ENCODE peak calls at places on chromosomes 4 and X, in six cellular contexts. W is K562, N is HCT116, O is HepG2, R is SK-N-SH, S is GM12878. Y is an unnamed sample.

GRCh38 chr4:7649741-7650531 is 215.2 kb upstream of the PSAPL1 start:
- DNase-seq in S (peak; percentile 9), R (no peak), N (peak; percentile 7), O (no peak), W (peak; percentile 23), Y (no peak)

GRCh38 chrX:100649550-100650356 is 5.8 kb downstream of the SRPX2 start:
- DNase-seq in S (no peak), O (peak; percentile 90), R (no peak), N (no peak), W (no peak), Y (peak; percentile 66)

GRCh38 chr4:53905935-53906377 is 158.4 kb downstream of the CHIC2 start:
- DNase-seq in O (peak; percentile 36), N (no peak), R (peak; percentile 41), S (peak; percentile 7), W (no peak), Y (no peak)

GRCh38 chr4:152640058-152640921 is 39.5 kb downstream of the TMEM154 start:
- DNase-seq in N (no peak), S (no peak), O (no peak), W (peak; percentile 12), R (peak; percentile 42), Y (no peak)

GRCh38 chr4:150164055-150164454 is 85.8 kb downstream of the DCLK2 start:
- DNase-seq in O (no peak), R (peak; percentile 35), S (no peak), N (no peak), W (no peak), Y (no peak)

GRCh38 chrX:101682723-101683122 is 23.1 kb upstream of the ARMCX2 start:
- DNase-seq in R (no peak), N (no peak), S (no peak), W (no peak), O (no peak), Y (no peak)

GRCh38 chr4:147924604-147925412 is 192.9 kb downstream of the ARHGAP10 start:
- DNase-seq in O (peak; percentile 5), R (peak; percentile 66), W (no peak), S (no peak), N (no peak), Y (no peak)

GRCh38 chrX:141214216-141214615 is 28.1 kb downstream of the SPANXC start:
- DNase-seq in W (no peak), O (no peak), N (no peak), R (no peak), S (no peak), Y (no peak)

GRCh38 chr4:81617569-81617968 is 145.9 kb upstream of the RASGEF1B start:
- DNase-seq in S (no peak), N (no peak), W (no peak), R (no peak), O (no peak), Y (no peak)

GRCh38 chr4:88147799-88148217 is 10.6 kb downstream of the ABCG2 start:
- DNase-seq in N (no peak), S (no peak), R (no peak), O (peak; percentile 19), W (no peak), Y (no peak)

GRCh38 chr4:129561886-129562285 is 465.9 kb downstream of the C4orf33 start:
- DNase-seq in R (no peak), O (no peak), S (no peak), N (no peak), W (no peak), Y (no peak)

GRCh38 chr4:7226993-7227392 is 34.7 kb downstream of the SORCS2 start:
- DNase-seq in W (no peak), R (peak; percentile 70), S (no peak), N (no peak), O (no peak), Y (no peak)

GRCh38 chr4:116702949-116703348 is 382.4 kb downstream of the TRAM1L1 start:
- DNase-seq in W (no peak), S (no peak), N (no peak), O (peak; percentile 24), R (peak; percentile 13), Y (no peak)

GRCh38 chrX:55088795-55089489 is at the start of gene PAGE2:
- DNase-seq in R (no peak), N (no peak), W (no peak), O (no peak), S (no peak), Y (no peak)

GRCh38 chr4:2942532-2943363 is 20.5 kb downstream of the NOP14 start:
- DNase-seq in R (no peak), O (no peak), N (no peak), W (no peak), S (no peak), Y (no peak)

GRCh38 chr4:142095886-142096605 is 459.7 kb downstream of the IL15 start:
- DNase-seq in S (no peak), N (peak; percentile 90), O (no peak), R (no peak), W (no peak), Y (no peak)
- TF ChIP-seq POLR2AphosphoS5 in S (no peak), N (peak; percentile 60), O (no peak), R (peak; percentile 88), W (no peak), Y (no peak)

GRCh38 chr4:14787221-14787620 is 215.1 kb upstream of the CPEB2 start:
- DNase-seq in N (no peak), O (no peak), S (no peak), W (no peak), R (no peak), Y (no peak)

GRCh38 chr4:14790487-14790886 is 211.8 kb upstream of the CPEB2 start:
- DNase-seq in S (no peak), R (no peak), W (no peak), N (no peak), O (no peak), Y (no peak)

GRCh38 chr4:14792702-14793227 is 209.5 kb upstream of the CPEB2 start:
- DNase-seq in R (no peak), S (no peak), O (no peak), W (no peak), N (no peak), Y (no peak)

GRCh38 chr4:14783011-14783877 is 219.0 kb upstream of the CPEB2 start:
- DNase-seq in O (no peak), S (peak; percentile 48), R (no peak), W (no peak), N (no peak), Y (no peak)

GRCh38 chr4:14787894-14788293 is 214.4 kb upstream of the CPEB2 start:
- DNase-seq in W (no peak), N (no peak), O (no peak), R (no peak), S (no peak), Y (no peak)
- H3K4me3 ChIP-seq in W (no peak overlapping the region), N (no peak overlapping the region), O (no peak overlapping the region), R (no peak overlapping the region), S (no peak overlapping the region), Y (no peak overlapping the region)

DNA sequence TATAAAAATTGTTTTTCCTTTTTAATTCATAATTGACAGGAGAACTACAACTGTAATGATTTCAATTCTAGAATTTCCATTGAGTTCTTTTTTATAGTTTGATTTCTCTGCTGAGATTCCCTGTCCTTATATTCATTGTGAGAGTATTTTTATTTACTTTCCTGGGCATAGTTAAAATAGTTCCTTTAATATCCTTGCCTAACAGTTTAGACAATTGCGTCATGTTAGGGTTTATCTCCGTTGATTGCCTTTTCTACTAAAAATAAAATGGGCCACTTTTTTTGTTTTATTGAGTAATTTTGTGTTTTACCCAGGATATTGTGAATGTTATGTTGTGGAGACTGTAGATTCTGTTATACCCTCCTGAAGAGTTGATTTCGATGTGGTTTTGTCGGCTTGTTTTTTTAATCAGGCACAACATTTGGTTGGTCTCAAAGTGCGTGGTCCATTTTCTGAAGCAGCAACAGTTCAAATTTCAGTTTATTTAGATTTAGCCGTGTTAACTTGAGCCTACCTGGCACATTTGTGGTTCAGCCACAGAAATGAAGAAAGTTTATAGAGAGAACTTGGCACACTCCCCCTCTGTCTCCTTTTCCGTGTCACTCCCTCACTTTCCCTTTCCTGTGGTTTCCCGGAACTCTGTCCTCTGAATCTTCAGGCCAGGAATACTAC is 16.0 kb upstream of the PRRG1 start:
- DNase-seq in S (no peak), W (no peak), N (no peak), R (no peak), O (no peak), Y (no peak)
- H3K9ac ChIP-seq in S (no peak overlapping the region), W (no peak overlapping the region), N (no peak overlapping the region), R (no peak overlapping the region), O (peak overlapping the region; percentile 29), Y (no peak overlapping the region)

DNA sequence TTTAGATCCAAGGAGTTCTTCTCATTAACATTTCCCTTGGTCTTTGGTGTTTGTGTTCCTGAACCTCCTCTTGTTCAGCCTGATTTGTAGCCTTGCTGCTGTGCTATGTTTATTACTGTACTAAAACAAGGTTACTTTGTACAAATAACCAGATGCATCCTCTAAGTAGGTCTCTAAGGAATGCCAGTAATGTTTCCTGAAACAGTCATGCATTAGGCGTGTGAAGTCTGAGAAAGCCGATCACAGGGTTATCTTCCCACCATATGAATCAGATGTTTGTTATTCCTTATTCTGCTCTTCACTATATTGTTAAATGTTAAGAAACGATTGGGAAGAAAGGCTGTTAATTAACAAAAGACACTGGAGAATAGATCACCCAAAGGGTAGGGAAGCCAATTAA is 66.9 kb downstream of the GALNTL6 start:
- DNase-seq in S (no peak), W (no peak), N (peak; percentile 33), O (no peak), R (no peak), Y (no peak)
- TF ChIP-seq POLR2AphosphoS5 in S (no peak), W (no peak), N (no peak), O (no peak), R (no peak), Y (no peak)

GRCh38 chrX:152992120-152992519 is 1.8 kb downstream of the PNMA5 start:
- DNase-seq in W (no peak), R (no peak), N (no peak), O (no peak), S (no peak), Y (no peak)
- H3K4me3 ChIP-seq in W (no peak overlapping the region), R (no peak overlapping the region), N (no peak overlapping the region), O (no peak overlapping the region), S (no peak overlapping the region), Y (no peak overlapping the region)